ENCODE peak calls at places on chromosomes 4 and X, in four cellular contexts. H is suprapubic skin; V is naive thymus-derived CD4-positive, alpha-beta T cell; Y is K562. O is an unnamed sample. For H3K4me1, the result is how much of the 10 kb centered on the place peaks cover.

GRCh38 chr4:34814266-34814665 is 1430.0 kb downstream of the ARAP2 start:
- DNase-seq in H (no peak), Y (no peak), V (no peak), O (no peak)

GRCh38 chrX:105823092-105823454 is 734 bp downstream of the NRK start:
- DNase-seq in V (no peak), Y (no peak), H (no peak), O (no peak)

GRCh38 chr4:36244257-36245084 is at the start of gene ARAP2:
- DNase-seq in Y (peak), V (peak), H (peak), O (peak)

GRCh38 chr4:107854326-107855030 is 29.7 kb downstream of the SGMS2 start:
- DNase-seq in H (no peak), Y (no peak), V (no peak), O (peak)

GRCh38 chr4:40722576-40723161 is 27.1 kb upstream of the NSUN7 start:
- DNase-seq in V (peak), Y (no peak), H (no peak), O (peak)

GRCh38 chr4:173436149-173436579 is 37.2 kb upstream of the SCRG1 start:
- DNase-seq in H (no peak), V (no peak), Y (no peak), O (peak)

GRCh38 chr4:182749768-182750167 is 167.4 kb downstream of the DCTD start:
- DNase-seq in V (no peak), Y (no peak), H (no peak), O (no peak)

GRCh38 chr4:71692198-71692597 is 91.7 kb downstream of the GC start:
- DNase-seq in H (no peak), V (no peak), Y (no peak), O (no peak)

GRCh38 chrX:87626996-87627395 is 109.4 kb downstream of the KLHL4 start:
- DNase-seq in V (no peak), Y (no peak), H (no peak), O (no peak)

GRCh38 chr4:25347971-25348370 is 29.1 kb upstream of the ANAPC4 start:
- DNase-seq in Y (no peak), H (no peak), V (no peak), O (no peak)

GRCh38 chrX:45900751-45901150 is 644.5 kb downstream of the ZNF674 start:
- DNase-seq in V (no peak), Y (no peak), H (no peak), O (peak)

GRCh38 chrX:10126044-10126443 is 30.7 kb upstream of the CLCN4 start:
- DNase-seq in H (no peak), V (no peak), Y (no peak), O (no peak)

GRCh38 chr4:7526491-7526890 is 91.8 kb upstream of the PSAPL1 start:
- DNase-seq in Y (no peak), H (no peak), V (no peak), O (no peak)

GRCh38 chrX:53440631-53441517 is 6.7 kb upstream of the HSD17B10 start:
- DNase-seq in H (peak), Y (no peak), V (no peak), O (no peak)

GRCh38 chr4:72558655-72559054 is 10.4 kb downstream of the ADAMTS3 start:
- DNase-seq in H (no peak), V (no peak), Y (no peak), O (no peak)

GRCh38 chr4:168524006-168524405 is 27.2 kb downstream of the PALLD start:
- DNase-seq in V (no peak), H (no peak), Y (no peak), O (peak)

GRCh38 chrX:150258463-150259430 is 104.4 kb upstream of the MAMLD1 start:
- DNase-seq in V (no peak), Y (no peak), H (no peak), O (no peak)

GRCh38 chrX:118016422-118016821 is 100.2 kb downstream of the KLHL13 start:
- DNase-seq in V (no peak), H (no peak), Y (no peak), O (no peak)

GRCh38 chr4:30754021-30754420 is 33.9 kb downstream of the PCDH7 start:
- DNase-seq in V (no peak), Y (no peak), H (no peak), O (no peak)

GRCh38 chrX:66162331-66162822 is 1.7 kb upstream of the HEPH start:
- DNase-seq in Y (peak), H (no peak), V (no peak), O (no peak)

GRCh38 chr4:83281326-83281725 is 3.3 kb downstream of the COQ2 start:
- DNase-seq in V (no peak), Y (no peak), H (no peak), O (no peak)

GRCh38 chr4:38598489-38598888 is 65.5 kb upstream of the KLF3 start:
- DNase-seq in H (no peak), Y (no peak), V (no peak), O (no peak)

GRCh38 chrX:39603291-39603690 is 494.5 kb downstream of the BCOR start:
- DNase-seq in V (no peak), H (no peak), Y (no peak), O (no peak)

GRCh38 chr4:140996757-140997156 is 136.5 kb downstream of the RNF150 start:
- DNase-seq in V (no peak), Y (no peak), H (no peak), O (peak)

GRCh38 chr4:101175896-101176676 is 171.2 kb downstream of the PPP3CA start:
- DNase-seq in Y (no peak), V (no peak), H (no peak), O (peak)

GRCh38 chr4:65416875-65417274 is 253.4 kb downstream of the EPHA5 start:
- DNase-seq in Y (no peak), V (no peak), H (no peak), O (peak)

GRCh38 chr4:577499-578450 is 1.7 kb upstream of the TMEM271 start:
- DNase-seq in H (no peak), V (no peak), Y (no peak), O (peak)

GRCh38 chrX:17377047-17377692 is 2.2 kb downstream of the NHS start:
- DNase-seq in Y (no peak), H (no peak), V (no peak), O (peak)

GRCh38 chr4:20248155-20248558 is 3.5 kb upstream of the SLIT2 start:
- DNase-seq in V (no peak), H (no peak), Y (no peak), O (peak)

GRCh38 chrX:73922856-73923429 is 359.9 kb downstream of the CHIC1 start:
- DNase-seq in H (no peak), V (no peak), Y (no peak), O (no peak)

GRCh38 chr4:17781072-17781830 is at the start of gene FAM184B:
- DNase-seq in V (no peak), H (no peak), Y (no peak), O (peak)

GRCh38 chr4:2843909-2844584 is 403 bp downstream of the ADD1 start:
- DNase-seq in V (no peak), H (peak), Y (no peak), O (peak)

GRCh38 chrX:119226431-119226830 is 9.7 kb upstream of the PGRMC1 start:
- DNase-seq in Y (no peak), V (no peak), H (no peak), O (peak)

GRCh38 chr4:135325264-135325663 is 1123.7 kb upstream of the PABPC4L start:
- DNase-seq in V (no peak), H (no peak), Y (no peak), O (no peak)

GRCh38 chr4:146098397-146098796 is 77.1 kb upstream of the LSM6 start:
- DNase-seq in V (no peak), H (no peak), Y (no peak), O (no peak)

GRCh38 chrX:153938226-153938786 is 3.5 kb upstream of the NAA10 start:
- DNase-seq in H (no peak), V (no peak), Y (no peak), O (no peak)

GRCh38 chrX:153939573-153939972 is 4.7 kb upstream of the NAA10 start:
- DNase-seq in V (no peak), H (no peak), Y (no peak), O (no peak)

GRCh38 chrX:153944140-153944799 is at the start of gene RENBP:
- DNase-seq in Y (peak), H (no peak), V (no peak), O (peak)

GRCh38 chrX:153944800-153945150 is 332 bp upstream of the RENBP start:
- DNase-seq in Y (no peak), H (no peak), V (no peak), O (no peak)

GRCh38 chrX:153941331-153942252 is 2.9 kb downstream of the RENBP start:
- DNase-seq in H (no peak), V (no peak), Y (peak), O (no peak)
- H3K27ac ChIP-seq in H (no peak), V (peak), Y (peak), O (no peak)

GRCh38 chrX:83516597-83516996 is 8.5 kb downstream of the POU3F4 start:
- DNase-seq in V (no peak), H (no peak), Y (no peak), O (no peak)
- H3K4me1 ChIP-seq in V (under half), H (under half), Y (under half), O (under half)

GRCh38 chr4:55176497-55176896 is 51.1 kb upstream of the KDR start:
- DNase-seq in H (no peak), Y (no peak), V (no peak), O (no peak)
- H3K27ac ChIP-seq in H (no peak), Y (no peak), V (no peak), O (no peak)

DNA sequence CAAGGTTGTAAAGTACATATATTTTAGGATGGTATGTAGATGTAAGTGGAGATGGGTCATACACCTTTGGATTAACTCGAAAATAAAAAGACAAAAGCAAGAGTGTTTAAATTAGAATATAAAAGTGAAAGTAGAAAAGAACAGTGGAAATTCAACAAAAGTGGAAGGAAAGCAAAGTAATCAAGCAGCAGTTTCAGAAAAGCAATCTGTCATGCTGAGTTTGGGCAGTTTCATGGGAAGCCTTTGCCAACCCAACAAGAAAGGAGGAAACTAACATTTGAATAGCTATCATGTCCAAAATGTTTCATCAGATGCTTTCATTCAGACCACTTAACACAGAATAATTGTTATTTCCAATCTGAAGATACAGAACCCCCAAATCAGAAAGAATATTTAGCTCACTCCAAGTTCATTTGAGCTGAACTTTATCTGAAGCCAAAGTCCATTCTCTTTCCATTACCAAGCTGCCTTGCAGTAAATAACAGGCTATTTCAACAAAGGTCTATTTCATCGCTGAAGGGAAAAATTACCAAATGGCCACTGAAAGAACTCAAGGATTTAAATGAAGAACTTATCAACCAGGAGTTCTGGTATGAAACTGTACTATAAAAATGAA is 1.8 kb upstream of the EXOSC9 start:
- DNase-seq in V (no peak), H (no peak), Y (no peak), O (no peak)
- H3K4me1 ChIP-seq in V (under half), H (under half), Y (under half), O (under half)

DNA sequence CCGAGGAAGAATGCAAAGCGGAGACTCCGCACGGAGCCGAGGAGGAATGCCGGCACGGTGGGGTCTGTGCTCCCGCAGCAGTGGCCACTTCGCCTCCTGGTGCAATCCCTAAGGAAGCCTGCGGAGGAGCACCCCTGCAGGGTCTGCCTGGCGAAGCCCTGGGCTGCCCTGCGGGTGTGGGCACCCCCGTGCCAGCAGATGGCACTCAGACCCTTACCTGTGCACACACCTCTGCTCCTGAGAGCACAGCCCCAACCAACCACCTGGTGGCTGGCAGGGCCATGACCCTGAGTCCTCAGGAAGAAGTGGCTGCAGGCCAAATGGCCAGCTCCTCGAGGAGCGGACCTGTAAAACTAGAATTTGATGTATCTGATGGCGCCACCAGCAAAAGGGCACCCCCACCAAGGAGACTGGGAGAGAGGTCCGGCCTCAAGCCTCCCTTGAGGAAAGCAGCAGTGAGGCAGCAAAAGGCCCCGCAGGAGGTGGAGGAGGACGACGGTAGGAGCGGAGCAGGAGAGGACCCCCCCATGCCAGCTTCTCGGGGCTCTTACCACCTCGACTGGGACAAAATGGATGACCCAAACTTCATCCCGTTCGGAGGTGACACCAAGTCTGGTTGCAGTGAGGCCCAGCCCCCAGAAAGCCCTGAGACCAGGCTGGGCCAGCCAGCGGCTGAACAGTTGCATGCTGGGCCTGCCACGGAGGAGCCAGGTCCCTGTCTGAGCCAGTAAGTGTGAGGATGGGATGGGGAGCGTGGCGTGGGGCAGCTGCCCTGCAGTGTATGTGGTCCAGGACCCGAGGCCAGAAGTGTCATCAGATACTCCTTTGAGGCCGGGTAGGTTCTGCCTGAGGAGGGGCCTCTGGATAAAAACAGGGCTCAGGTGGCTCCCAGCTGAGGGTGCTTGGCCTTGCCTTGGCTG is 7.0 kb downstream of the TACC3 start:
- DNase-seq in Y (no peak), V (no peak), H (peak), O (no peak)
- H3K27ac ChIP-seq in Y (no peak), V (no peak), H (peak), O (no peak)